ENCODE peak calls at places on chromosomes 5 and 9, in seven cellular contexts. One of them, this sample, is unnamed.
A peak's percentile ranks its signal among the peaks of the same experiment; 100 is the strongest.

GRCh38 chr9:85524531-85524930 is 217.2 kb downstream of the AGTPBP1 start:
- DNase-seq in mucosa of descending colon: no peak
- DNase-seq in GM23338: no peak
- DNase-seq in HCT116: no peak
- DNase-seq in upper lobe of right lung: no peak
- DNase-seq in left ventricle myocardium inferior: no peak
- DNase-seq in ovary: no peak
- DNase-seq in this sample: no peak

GRCh38 chr9:2725126-2725525 is 7.8 kb downstream of the KCNV2 start:
- DNase-seq in mucosa of descending colon: no peak
- DNase-seq in GM23338: no peak
- DNase-seq in HCT116: no peak
- DNase-seq in upper lobe of right lung: no peak
- DNase-seq in left ventricle myocardium inferior: no peak
- DNase-seq in ovary: no peak
- DNase-seq in this sample: no peak

GRCh38 chr5:170641589-170642031 is 137.8 kb downstream of the KCNIP1 start:
- DNase-seq in mucosa of descending colon: no peak
- DNase-seq in GM23338: no peak
- DNase-seq in HCT116: no peak
- DNase-seq in upper lobe of right lung: no peak
- DNase-seq in left ventricle myocardium inferior: no peak
- DNase-seq in ovary: no peak
- DNase-seq in this sample: no peak

GRCh38 chr9:138099803-138100598 is 222.4 kb downstream of the CACNA1B start:
- DNase-seq in mucosa of descending colon: no peak
- DNase-seq in GM23338: no peak
- DNase-seq in HCT116: no peak
- DNase-seq in upper lobe of right lung: peak; percentile 38
- DNase-seq in left ventricle myocardium inferior: peak; percentile 44
- DNase-seq in ovary: no peak
- DNase-seq in this sample: no peak

GRCh38 chr5:19555876-19556275 is 432.1 kb downstream of the CDH18 start:
- DNase-seq in mucosa of descending colon: no peak
- DNase-seq in GM23338: no peak
- DNase-seq in HCT116: no peak
- DNase-seq in upper lobe of right lung: no peak
- DNase-seq in left ventricle myocardium inferior: no peak
- DNase-seq in ovary: no peak
- DNase-seq in this sample: no peak

GRCh38 chr5:83827111-83827541 is 106.5 kb upstream of the HAPLN1 start:
- DNase-seq in mucosa of descending colon: no peak
- DNase-seq in GM23338: no peak
- DNase-seq in HCT116: no peak
- DNase-seq in upper lobe of right lung: no peak
- DNase-seq in left ventricle myocardium inferior: no peak
- DNase-seq in ovary: no peak
- DNase-seq in this sample: no peak

GRCh38 chr5:124704594-124705284 is 41.7 kb downstream of the ZNF608 start:
- DNase-seq in mucosa of descending colon: no peak
- DNase-seq in GM23338: no peak
- DNase-seq in HCT116: no peak
- DNase-seq in upper lobe of right lung: no peak
- DNase-seq in left ventricle myocardium inferior: no peak
- DNase-seq in ovary: no peak
- DNase-seq in this sample: no peak

GRCh38 chr5:149528661-149529060 is 22.6 kb downstream of the CSNK1A1 start:
- DNase-seq in mucosa of descending colon: no peak
- DNase-seq in GM23338: no peak
- DNase-seq in HCT116: no peak
- DNase-seq in upper lobe of right lung: no peak
- DNase-seq in left ventricle myocardium inferior: no peak
- DNase-seq in ovary: no peak
- DNase-seq in this sample: no peak

GRCh38 chr5:93381057-93381456 is 200.0 kb downstream of the NR2F1-AS1 start:
- DNase-seq in mucosa of descending colon: no peak
- DNase-seq in GM23338: no peak
- DNase-seq in HCT116: no peak
- DNase-seq in upper lobe of right lung: no peak
- DNase-seq in left ventricle myocardium inferior: no peak
- DNase-seq in ovary: no peak
- DNase-seq in this sample: no peak

GRCh38 chr5:33088176-33088575 is 352.6 kb upstream of the TARS1 start:
- DNase-seq in mucosa of descending colon: no peak
- DNase-seq in GM23338: no peak
- DNase-seq in HCT116: no peak
- DNase-seq in upper lobe of right lung: no peak
- DNase-seq in left ventricle myocardium inferior: no peak
- DNase-seq in ovary: no peak
- DNase-seq in this sample: no peak

GRCh38 chr5:39639618-39640078 is 214.9 kb upstream of the DAB2 start:
- DNase-seq in mucosa of descending colon: no peak
- DNase-seq in GM23338: no peak
- DNase-seq in HCT116: no peak
- DNase-seq in upper lobe of right lung: no peak
- DNase-seq in left ventricle myocardium inferior: no peak
- DNase-seq in ovary: no peak
- DNase-seq in this sample: peak; percentile 58

GRCh38 chr9:126508171-126508591 is 105.5 kb upstream of the LMX1B start:
- DNase-seq in mucosa of descending colon: no peak
- DNase-seq in GM23338: no peak
- DNase-seq in HCT116: no peak
- DNase-seq in upper lobe of right lung: peak; percentile 46
- DNase-seq in left ventricle myocardium inferior: no peak
- DNase-seq in ovary: no peak
- DNase-seq in this sample: no peak

GRCh38 chr5:87405472-87406155 is 7.1 kb downstream of the CCNH start:
- DNase-seq in mucosa of descending colon: no peak
- DNase-seq in GM23338: no peak
- DNase-seq in HCT116: no peak
- DNase-seq in upper lobe of right lung: no peak
- DNase-seq in left ventricle myocardium inferior: no peak
- DNase-seq in ovary: no peak
- DNase-seq in this sample: no peak

GRCh38 chr9:34961574-34962480 is 3.7 kb downstream of the PHF24 start:
- DNase-seq in mucosa of descending colon: no peak
- DNase-seq in GM23338: peak; percentile 21
- DNase-seq in HCT116: no peak
- DNase-seq in upper lobe of right lung: no peak
- DNase-seq in left ventricle myocardium inferior: no peak
- DNase-seq in ovary: no peak
- DNase-seq in this sample: no peak

GRCh38 chr5:91058575-91058974 is 324.5 kb downstream of the ARRDC3 start:
- DNase-seq in mucosa of descending colon: peak; percentile 33
- DNase-seq in GM23338: no peak
- DNase-seq in HCT116: no peak
- DNase-seq in upper lobe of right lung: no peak
- DNase-seq in left ventricle myocardium inferior: no peak
- DNase-seq in ovary: no peak
- DNase-seq in this sample: no peak

GRCh38 chr9:85262333-85262732 is 479.4 kb downstream of the AGTPBP1 start:
- DNase-seq in mucosa of descending colon: no peak
- DNase-seq in GM23338: no peak
- DNase-seq in HCT116: no peak
- DNase-seq in upper lobe of right lung: no peak
- DNase-seq in left ventricle myocardium inferior: no peak
- DNase-seq in ovary: no peak
- DNase-seq in this sample: no peak

GRCh38 chr5:52051759-52052158 is 668.5 kb downstream of the ISL1 start:
- DNase-seq in mucosa of descending colon: no peak
- DNase-seq in GM23338: no peak
- DNase-seq in HCT116: no peak
- DNase-seq in upper lobe of right lung: no peak
- DNase-seq in left ventricle myocardium inferior: no peak
- DNase-seq in ovary: no peak
- DNase-seq in this sample: no peak

GRCh38 chr5:115455241-115455640 is 89.3 kb downstream of the FEM1C start:
- DNase-seq in mucosa of descending colon: no peak
- DNase-seq in GM23338: no peak
- DNase-seq in HCT116: no peak
- DNase-seq in upper lobe of right lung: no peak
- DNase-seq in left ventricle myocardium inferior: no peak
- DNase-seq in ovary: no peak
- DNase-seq in this sample: no peak

GRCh38 chr9:95506438-95506691 is 10.4 kb downstream of the PTCH1 start:
- DNase-seq in mucosa of descending colon: peak; percentile 59
- DNase-seq in GM23338: no peak
- DNase-seq in HCT116: no peak
- DNase-seq in upper lobe of right lung: no peak
- DNase-seq in left ventricle myocardium inferior: peak; percentile 49
- DNase-seq in ovary: peak; percentile 51
- DNase-seq in this sample: no peak

GRCh38 chr9:129437626-129438323 is 183.1 kb downstream of the C9orf50 start:
- DNase-seq in mucosa of descending colon: peak; percentile 49
- DNase-seq in GM23338: no peak
- DNase-seq in HCT116: no peak
- DNase-seq in upper lobe of right lung: no peak
- DNase-seq in left ventricle myocardium inferior: no peak
- DNase-seq in ovary: peak; percentile 56
- DNase-seq in this sample: no peak

GRCh38 chr5:54551292-54551691 is 33.7 kb downstream of the SNX18 start:
- DNase-seq in mucosa of descending colon: no peak
- DNase-seq in GM23338: no peak
- DNase-seq in HCT116: no peak
- DNase-seq in upper lobe of right lung: no peak
- DNase-seq in left ventricle myocardium inferior: no peak
- DNase-seq in ovary: no peak
- DNase-seq in this sample: no peak

GRCh38 chr5:114317751-114318150 is 44.1 kb upstream of the KCNN2 start:
- DNase-seq in mucosa of descending colon: no peak
- DNase-seq in GM23338: no peak
- DNase-seq in HCT116: no peak
- DNase-seq in upper lobe of right lung: no peak
- DNase-seq in left ventricle myocardium inferior: no peak
- DNase-seq in ovary: no peak
- DNase-seq in this sample: no peak

GRCh38 chr9:4301971-4302427 is 2.1 kb upstream of the GLIS3 start:
- DNase-seq in mucosa of descending colon: no peak
- DNase-seq in GM23338: no peak
- DNase-seq in HCT116: no peak
- DNase-seq in upper lobe of right lung: no peak
- DNase-seq in left ventricle myocardium inferior: peak; percentile 53
- DNase-seq in ovary: peak; percentile 76
- DNase-seq in this sample: no peak

GRCh38 chr9:21789541-21790037 is 12.8 kb upstream of the MTAP start:
- DNase-seq in mucosa of descending colon: no peak
- DNase-seq in GM23338: peak; percentile 87
- DNase-seq in HCT116: peak; percentile 92
- DNase-seq in upper lobe of right lung: no peak
- DNase-seq in left ventricle myocardium inferior: no peak
- DNase-seq in ovary: peak; percentile 57
- DNase-seq in this sample: peak; percentile 75

GRCh38 chr5:77663081-77663863 is 24.8 kb upstream of the OTP start:
- DNase-seq in mucosa of descending colon: no peak
- DNase-seq in GM23338: no peak
- DNase-seq in HCT116: no peak
- DNase-seq in upper lobe of right lung: no peak
- DNase-seq in left ventricle myocardium inferior: no peak
- DNase-seq in ovary: no peak
- DNase-seq in this sample: no peak

GRCh38 chr5:86118542-86118941 is 499.2 kb upstream of the COX7C start:
- DNase-seq in mucosa of descending colon: no peak
- DNase-seq in GM23338: peak; percentile 23
- DNase-seq in HCT116: peak; percentile 10
- DNase-seq in upper lobe of right lung: no peak
- DNase-seq in left ventricle myocardium inferior: no peak
- DNase-seq in ovary: no peak
- DNase-seq in this sample: no peak
- TF ChIP-seq CTCF in mucosa of descending colon: no peak
- TF ChIP-seq CTCF in GM23338: no peak
- TF ChIP-seq CTCF in HCT116: peak; percentile 35
- TF ChIP-seq CTCF in upper lobe of right lung: no peak
- TF ChIP-seq CTCF in left ventricle myocardium inferior: no peak
- TF ChIP-seq CTCF in ovary: no peak
- TF ChIP-seq CTCF in this sample: no peak

GRCh38 chr9:120923620-120924328 is 2.8 kb downstream of the TRAF1 start:
- DNase-seq in mucosa of descending colon: no peak
- DNase-seq in GM23338: no peak
- DNase-seq in HCT116: no peak
- DNase-seq in upper lobe of right lung: no peak
- DNase-seq in left ventricle myocardium inferior: no peak
- DNase-seq in ovary: no peak
- DNase-seq in this sample: no peak
- H3K4me1 ChIP-seq in mucosa of descending colon: no peaks in the 10 kb centered on the region
- H3K4me1 ChIP-seq in GM23338: peaks cover 60% of the 10 kb centered on the region
- H3K4me1 ChIP-seq in HCT116: no peaks in the 10 kb centered on the region
- H3K4me1 ChIP-seq in upper lobe of right lung: peaks cover 26% of the 10 kb centered on the region
- H3K4me1 ChIP-seq in left ventricle myocardium inferior: peaks cover 45% of the 10 kb centered on the region
- H3K4me1 ChIP-seq in ovary: peaks cover 2% of the 10 kb centered on the region
- H3K4me1 ChIP-seq in this sample: peaks cover 11% of the 10 kb centered on the region

DNA sequence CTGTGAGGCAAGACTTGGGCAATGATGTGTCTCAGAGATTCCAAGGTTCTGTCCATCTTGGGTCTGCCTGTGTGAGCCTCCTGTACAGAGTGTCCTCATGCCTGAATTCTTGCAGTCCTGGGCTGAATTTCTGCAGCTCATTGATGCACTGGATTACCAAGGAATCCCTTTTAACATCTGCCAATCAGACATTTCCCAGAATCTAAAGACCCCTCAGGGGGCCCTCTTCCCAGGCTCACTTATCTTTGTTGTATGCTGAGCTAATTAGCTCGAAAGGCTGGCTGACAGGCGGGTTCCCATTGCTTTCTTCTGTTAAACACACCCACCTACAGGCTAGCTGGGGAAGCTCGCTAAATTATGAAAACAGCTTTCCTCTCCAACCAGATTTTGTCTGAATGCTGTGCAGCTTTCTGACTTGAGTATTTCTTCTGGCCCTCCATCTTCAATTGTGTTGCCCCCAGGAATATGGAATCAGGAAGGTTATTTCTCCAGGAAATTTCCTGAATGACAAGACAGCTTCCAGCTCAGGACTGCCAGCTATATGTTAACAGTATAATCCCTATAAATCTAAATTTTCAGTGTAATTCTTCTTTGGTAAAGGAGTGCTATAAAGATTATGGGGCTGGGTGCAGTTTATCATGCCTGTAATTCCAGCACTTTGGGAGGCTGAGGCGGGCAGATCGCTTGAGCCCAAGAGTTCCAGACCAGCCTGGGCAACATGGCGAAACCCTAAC is at the start of gene LIX1:
- DNase-seq in mucosa of descending colon: no peak
- DNase-seq in GM23338: peak; percentile 89
- DNase-seq in HCT116: no peak
- DNase-seq in upper lobe of right lung: no peak
- DNase-seq in left ventricle myocardium inferior: no peak
- DNase-seq in ovary: no peak
- DNase-seq in this sample: no peak
- TF ChIP-seq CTCF in mucosa of descending colon: no peak
- TF ChIP-seq CTCF in GM23338: peak; percentile 79
- TF ChIP-seq CTCF in HCT116: peak; percentile 55
- TF ChIP-seq CTCF in upper lobe of right lung: peak; percentile 37
- TF ChIP-seq CTCF in left ventricle myocardium inferior: peak; percentile 70
- TF ChIP-seq CTCF in ovary: no peak
- TF ChIP-seq CTCF in this sample: peak; percentile 75

DNA sequence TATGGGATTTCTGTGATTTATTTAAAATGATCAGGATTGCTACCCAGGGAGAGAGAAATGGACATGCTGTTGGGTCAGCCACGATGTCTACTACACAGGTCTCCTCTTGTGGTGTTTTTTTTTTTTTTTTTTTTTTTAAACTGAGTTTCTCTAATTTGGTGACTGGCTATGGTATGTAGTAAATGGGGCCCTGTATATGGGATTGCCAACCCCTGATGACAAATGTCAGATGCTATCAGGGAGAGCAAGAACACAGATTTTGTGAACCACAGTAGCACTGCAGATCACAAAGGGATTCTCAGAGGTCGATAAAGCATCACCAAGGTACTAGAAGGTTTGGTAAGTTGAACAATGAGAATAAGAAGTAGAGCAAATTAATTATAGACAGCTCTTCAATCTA is 16.5 kb upstream of the TNFAIP8 start:
- DNase-seq in mucosa of descending colon: no peak
- DNase-seq in GM23338: no peak
- DNase-seq in HCT116: no peak
- DNase-seq in upper lobe of right lung: no peak
- DNase-seq in left ventricle myocardium inferior: no peak
- DNase-seq in ovary: no peak
- DNase-seq in this sample: no peak
- H3K4me1 ChIP-seq in mucosa of descending colon: peaks cover 13% of the 10 kb centered on the region
- H3K4me1 ChIP-seq in GM23338: peaks cover 18% of the 10 kb centered on the region
- H3K4me1 ChIP-seq in HCT116: no peaks in the 10 kb centered on the region
- H3K4me1 ChIP-seq in upper lobe of right lung: peaks cover 28% of the 10 kb centered on the region
- H3K4me1 ChIP-seq in left ventricle myocardium inferior: peaks cover 65% of the 10 kb centered on the region
- H3K4me1 ChIP-seq in ovary: peaks cover 3% of the 10 kb centered on the region
- H3K4me1 ChIP-seq in this sample: no peaks in the 10 kb centered on the region